ENCODE peak calls at places on chromosomes 1 and 21, in ten cellular contexts. W is A549, S is H1, T is SK-N-SH, P is ovary, D is stomach, G is HepG2, O is sigmoid colon, E is transverse colon, V is suprapubic skin. B is an unnamed sample.

GRCh38 chr21:45403825-45404725 is 890 bp upstream of the COL18A1 start:
- DNase-seq in W (no peak), S (no peak), T (no peak), P (peak; percentile 79), D (no peak), G (no peak), O (peak; percentile 89), E (peak; percentile 25), V (no peak), B (peak; percentile 37)

GRCh38 chr1:170661646-170662411 is 2.1 kb upstream of the PRRX1 start:
- DNase-seq in W (no peak), S (peak; percentile 63), T (peak; percentile 68), P (peak; percentile 65), D (no peak), G (no peak), O (no peak), E (no peak), V (peak; percentile 75), B (peak; percentile 41)

GRCh38 chr1:185008746-185009360 is 34.5 kb upstream of the NIBAN1 start:
- DNase-seq in W (no peak), S (no peak), T (peak; percentile 23), P (no peak), D (no peak), G (no peak), O (no peak), E (no peak), V (no peak), B (no peak)

GRCh38 chr1:6646499-6647148 is 22.0 kb downstream of the THAP3 start:
- DNase-seq in W (peak; percentile 31), S (no peak), T (peak; percentile 66), P (no peak), D (peak; percentile 34), G (peak; percentile 30), O (no peak), E (no peak), V (no peak), B (no peak)

GRCh38 chr1:192609110-192610079 is 26.6 kb upstream of the RGS13 start:
- DNase-seq in W (no peak), S (no peak), T (no peak), P (no peak), D (peak; percentile 60), G (no peak), O (peak; percentile 84), E (peak; percentile 81), V (peak; percentile 81), B (peak; percentile 13)

GRCh38 chr1:10968411-10968826 is 44.0 kb upstream of the TARDBP start:
- DNase-seq in W (no peak), S (no peak), T (no peak), P (no peak), D (no peak), G (no peak), O (no peak), E (peak; percentile 43), V (no peak), B (no peak)

GRCh38 chr1:94801919-94802546 is 18.1 kb upstream of the SLC44A3 start:
- DNase-seq in W (peak; percentile 66), S (no peak), T (peak; percentile 47), P (peak; percentile 42), D (no peak), G (peak; percentile 49), O (peak; percentile 77), E (peak; percentile 24), V (peak; percentile 70), B (no peak)

GRCh38 chr21:46234436-46234950 is 5.9 kb upstream of the LSS start:
- DNase-seq in W (no peak), S (no peak), T (no peak), P (no peak), D (no peak), G (no peak), O (no peak), E (no peak), V (no peak), B (no peak)

GRCh38 chr1:41631154-41631553 is 146.7 kb upstream of the EDN2 start:
- DNase-seq in W (no peak), S (no peak), T (no peak), P (no peak), D (no peak), G (no peak), O (no peak), E (no peak), V (no peak), B (no peak)

GRCh38 chr1:66532798-66533783 is 862 bp upstream of the SGIP1 start:
- DNase-seq in W (no peak), S (peak; percentile 62), T (peak; percentile 53), P (peak; percentile 8), D (no peak), G (no peak), O (peak; percentile 72), E (no peak), V (peak; percentile 56), B (no peak)

GRCh38 chr21:38556390-38556789 is 58.1 kb upstream of the ERG start:
- DNase-seq in W (no peak), S (no peak), T (no peak), P (no peak), D (no peak), G (no peak), O (no peak), E (no peak), V (no peak), B (no peak)

GRCh38 chr1:48058135-48058534 is 61.0 kb upstream of the TRABD2B start:
- DNase-seq in W (no peak), S (no peak), T (no peak), P (no peak), D (no peak), G (no peak), O (no peak), E (no peak), V (no peak), B (no peak)

DNA sequence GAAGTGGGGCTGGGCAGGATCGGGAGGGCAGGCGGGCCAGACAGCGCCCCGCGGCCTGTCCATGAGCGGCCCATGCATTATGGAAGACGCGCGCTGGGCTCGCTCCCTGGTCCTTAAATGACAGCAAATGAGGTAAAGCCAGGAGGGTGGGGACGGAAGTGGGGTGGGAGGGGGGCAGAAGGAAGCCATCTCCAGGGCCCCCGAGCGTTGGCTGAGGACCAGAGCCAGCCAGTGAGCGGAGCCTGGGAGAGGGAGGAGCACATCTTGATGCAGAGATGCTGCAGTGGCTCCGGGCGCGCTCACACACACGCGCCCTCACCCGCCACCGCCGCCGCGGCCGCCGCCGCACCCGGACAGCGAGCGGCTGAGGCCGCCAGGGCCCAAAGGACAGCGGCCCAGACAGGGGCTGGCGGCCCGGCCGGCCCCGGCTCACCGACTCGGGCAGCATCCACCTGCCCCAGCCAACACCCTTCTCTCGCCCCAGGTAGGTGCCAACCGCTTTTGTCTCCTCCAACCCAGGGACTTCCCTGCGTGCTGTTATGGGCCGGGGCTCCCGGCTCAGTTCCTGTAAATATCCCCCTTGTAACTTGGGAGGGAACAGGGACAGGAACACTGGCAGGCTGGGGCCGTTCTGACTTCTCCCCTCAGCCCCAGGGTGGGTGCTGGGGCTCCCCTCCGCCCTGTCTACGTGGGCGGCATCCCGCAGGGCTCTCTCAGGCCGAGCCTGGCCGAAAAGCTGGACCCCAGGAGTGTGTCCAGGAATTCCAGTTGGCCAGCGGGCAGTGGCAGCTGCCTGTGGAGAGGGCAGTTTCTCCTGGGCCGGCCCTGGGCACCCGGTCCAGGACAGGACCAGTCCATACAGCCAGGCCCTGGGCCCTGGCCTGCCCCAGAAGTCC is at the start of gene CNTN2:
- DNase-seq in W (no peak), S (peak; percentile 75), T (peak; percentile 93), P (no peak), D (no peak), G (no peak), O (no peak), E (no peak), V (no peak), B (no peak)
- H3K4me3 ChIP-seq in W (peak within 1 kb of the TSS; percentile 10), S (peak within 1 kb of the TSS; percentile 1), T (no peak within 1 kb of the TSS), P (no peak within 1 kb of the TSS), D (no peak within 1 kb of the TSS), G (no peak within 1 kb of the TSS), O (peak within 1 kb of the TSS; percentile 15), E (no peak within 1 kb of the TSS), V (peak within 1 kb of the TSS; percentile 10), B (peak within 1 kb of the TSS; percentile 45)

DNA sequence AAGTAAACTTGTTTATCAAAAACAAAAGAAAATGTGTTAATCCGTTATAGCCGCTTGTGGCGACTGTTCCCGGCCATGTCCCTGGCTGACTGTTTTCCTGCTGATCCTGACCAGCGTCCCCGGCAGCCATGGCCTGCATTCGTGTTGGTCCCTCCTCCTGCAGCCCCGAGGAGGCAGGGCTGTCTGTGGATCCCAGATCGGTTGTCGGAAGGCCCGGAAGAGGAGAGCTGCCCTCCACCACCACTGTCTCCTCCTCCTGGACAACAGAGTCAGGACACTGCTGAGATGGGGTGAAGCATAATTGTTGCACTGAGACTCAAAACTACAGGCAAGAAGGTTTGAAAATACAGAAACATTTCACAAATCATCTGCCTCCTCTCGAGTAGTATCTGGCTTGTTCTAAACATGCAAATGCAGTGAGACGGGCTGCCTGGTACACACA is 3.6 kb upstream of the MXRA8 start:
- DNase-seq in W (no peak), S (no peak), T (no peak), P (no peak), D (no peak), G (peak; percentile 75), O (peak; percentile 90), E (peak; percentile 20), V (no peak), B (no peak)
- TF ChIP-seq EP300 in W (no peak), S (no peak), T (no peak), P (no peak), D (no peak), G (no peak), O (no peak), E (no peak), V (no peak), B (no peak)

DNA sequence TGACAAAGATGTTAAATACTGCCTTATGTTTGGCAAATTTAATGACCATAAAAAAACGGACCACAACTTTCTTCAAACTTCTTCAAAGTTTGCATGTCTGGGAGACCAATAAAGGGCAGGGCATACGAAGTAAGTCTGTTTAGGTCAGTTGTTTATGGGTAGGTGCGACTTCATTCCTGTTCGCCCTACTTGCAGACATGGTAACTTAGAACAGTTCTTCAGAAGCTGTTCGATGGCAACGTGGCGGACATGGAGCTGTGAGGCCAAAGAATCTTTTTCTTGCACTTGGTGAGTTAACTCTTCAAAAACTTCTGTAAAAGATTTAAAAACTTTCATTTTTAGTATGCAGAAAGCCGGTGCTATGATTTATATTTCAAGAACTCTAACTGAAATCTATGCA is 25.9 kb downstream of the C21orf91 start:
- DNase-seq in W (no peak), S (no peak), T (no peak), P (no peak), D (no peak), G (no peak), O (no peak), E (no peak), V (no peak), B (no peak)
- H3K4me3 ChIP-seq in W (no peak overlapping the region), S (no peak overlapping the region), T (peak overlapping the region; percentile 40), P (no peak overlapping the region), D (peak overlapping the region; percentile 23), G (no peak overlapping the region), O (peak overlapping the region; percentile 40), E (no peak overlapping the region), V (no peak overlapping the region), B (peak overlapping the region; percentile 20)

DNA sequence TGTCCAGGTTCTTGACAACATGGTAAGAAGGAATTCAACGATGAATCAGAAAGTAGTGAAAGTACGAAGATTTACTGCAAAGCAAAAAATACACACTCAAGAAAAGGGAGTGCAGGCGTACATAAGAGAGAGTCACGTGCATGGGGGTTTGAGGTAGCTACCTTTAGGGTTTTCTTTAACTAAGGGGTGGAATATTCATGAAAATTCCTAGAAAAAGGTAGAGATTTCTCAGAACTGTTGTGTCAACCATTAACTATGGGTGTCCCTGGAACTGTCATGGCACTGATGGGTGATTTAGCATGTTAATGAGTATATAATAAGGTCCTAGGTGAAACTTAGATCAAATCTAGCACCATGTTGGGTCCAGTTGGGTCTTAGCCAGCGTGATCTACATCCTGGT is 22.5 kb upstream of the SYDE2 start:
- DNase-seq in W (no peak), S (no peak), T (no peak), P (no peak), D (no peak), G (no peak), O (no peak), E (no peak), V (no peak), B (no peak)
- TF ChIP-seq EP300 in W (no peak), S (no peak), T (no peak), P (no peak), D (no peak), G (no peak), O (no peak), E (no peak), V (no peak), B (no peak)